ENCODE peak calls at places on chromosomes 7 and 10, in nine cellular contexts. One of them, this sample, is unnamed.

GRCh38 chr7:778271-778967 is 51.3 kb upstream of the PRKAR1B start:
- DNase-seq in HCT116: no peak
- DNase-seq in kidney: peak; percentile 73
- DNase-seq in uterus: no peak
- DNase-seq in cardiac muscle cell: no peak
- DNase-seq in lower lobe of right lung: peak; percentile 32
- DNase-seq in body of pancreas: no peak
- DNase-seq in AG04450: no peak
- DNase-seq in heart left ventricle: no peak
- DNase-seq in this sample: no peak

GRCh38 chr7:3730271-3730670 is 429.2 kb downstream of the SDK1 start:
- DNase-seq in HCT116: no peak
- DNase-seq in kidney: no peak
- DNase-seq in uterus: no peak
- DNase-seq in cardiac muscle cell: no peak
- DNase-seq in lower lobe of right lung: no peak
- DNase-seq in body of pancreas: no peak
- DNase-seq in AG04450: no peak
- DNase-seq in heart left ventricle: no peak
- DNase-seq in this sample: no peak

GRCh38 chr10:80410578-80411145 is 2.3 kb downstream of the PRXL2A start:
- DNase-seq in HCT116: no peak
- DNase-seq in kidney: no peak
- DNase-seq in uterus: no peak
- DNase-seq in cardiac muscle cell: no peak
- DNase-seq in lower lobe of right lung: no peak
- DNase-seq in body of pancreas: no peak
- DNase-seq in AG04450: no peak
- DNase-seq in heart left ventricle: no peak
- DNase-seq in this sample: peak; percentile 32

GRCh38 chr7:157550300-157551275 is 213.8 kb downstream of the DNAJB6 start:
- DNase-seq in HCT116: no peak
- DNase-seq in kidney: peak; percentile 31
- DNase-seq in uterus: no peak
- DNase-seq in cardiac muscle cell: no peak
- DNase-seq in lower lobe of right lung: peak; percentile 32
- DNase-seq in body of pancreas: no peak
- DNase-seq in AG04450: no peak
- DNase-seq in heart left ventricle: no peak
- DNase-seq in this sample: no peak

GRCh38 chr10:72886596-72887522 is 6.7 kb upstream of the OIT3 start:
- DNase-seq in HCT116: no peak
- DNase-seq in kidney: no peak
- DNase-seq in uterus: no peak
- DNase-seq in cardiac muscle cell: peak; percentile 18
- DNase-seq in lower lobe of right lung: no peak
- DNase-seq in body of pancreas: no peak
- DNase-seq in AG04450: no peak
- DNase-seq in heart left ventricle: peak; percentile 34
- DNase-seq in this sample: no peak

GRCh38 chr7:116249969-116250553 is 39.7 kb downstream of the TES start:
- DNase-seq in HCT116: peak; percentile 52
- DNase-seq in kidney: no peak
- DNase-seq in uterus: no peak
- DNase-seq in cardiac muscle cell: peak; percentile 72
- DNase-seq in lower lobe of right lung: no peak
- DNase-seq in body of pancreas: peak; percentile 10
- DNase-seq in AG04450: no peak
- DNase-seq in heart left ventricle: no peak
- DNase-seq in this sample: no peak

GRCh38 chr10:13961096-13961495 is 369.6 kb downstream of the FRMD4A start:
- DNase-seq in HCT116: no peak
- DNase-seq in kidney: no peak
- DNase-seq in uterus: no peak
- DNase-seq in cardiac muscle cell: peak; percentile 87
- DNase-seq in lower lobe of right lung: no peak
- DNase-seq in body of pancreas: no peak
- DNase-seq in AG04450: peak; percentile 93
- DNase-seq in heart left ventricle: no peak
- DNase-seq in this sample: no peak

GRCh38 chr10:71424496-71425194 is 27.9 kb downstream of the CDH23 start:
- DNase-seq in HCT116: no peak
- DNase-seq in kidney: no peak
- DNase-seq in uterus: no peak
- DNase-seq in cardiac muscle cell: no peak
- DNase-seq in lower lobe of right lung: no peak
- DNase-seq in body of pancreas: no peak
- DNase-seq in AG04450: no peak
- DNase-seq in heart left ventricle: peak; percentile 13
- DNase-seq in this sample: no peak

GRCh38 chr10:104640339-104641149 is 546 bp upstream of the SORCS3 start:
- DNase-seq in HCT116: no peak
- DNase-seq in kidney: peak; percentile 52
- DNase-seq in uterus: no peak
- DNase-seq in cardiac muscle cell: no peak
- DNase-seq in lower lobe of right lung: no peak
- DNase-seq in body of pancreas: no peak
- DNase-seq in AG04450: no peak
- DNase-seq in heart left ventricle: no peak
- DNase-seq in this sample: no peak

GRCh38 chr10:104643023-104643663 is 2.1 kb downstream of the SORCS3 start:
- DNase-seq in HCT116: no peak
- DNase-seq in kidney: peak; percentile 63
- DNase-seq in uterus: no peak
- DNase-seq in cardiac muscle cell: no peak
- DNase-seq in lower lobe of right lung: no peak
- DNase-seq in body of pancreas: no peak
- DNase-seq in AG04450: no peak
- DNase-seq in heart left ventricle: no peak
- DNase-seq in this sample: no peak

GRCh38 chr10:104642001-104642270 is 846 bp downstream of the SORCS3 start:
- DNase-seq in HCT116: no peak
- DNase-seq in kidney: no peak
- DNase-seq in uterus: no peak
- DNase-seq in cardiac muscle cell: no peak
- DNase-seq in lower lobe of right lung: no peak
- DNase-seq in body of pancreas: no peak
- DNase-seq in AG04450: no peak
- DNase-seq in heart left ventricle: no peak
- DNase-seq in this sample: no peak

GRCh38 chr10:104641150-104642000 is at the start of gene SORCS3:
- DNase-seq in HCT116: no peak
- DNase-seq in kidney: peak; percentile 63
- DNase-seq in uterus: no peak
- DNase-seq in cardiac muscle cell: no peak
- DNase-seq in lower lobe of right lung: no peak
- DNase-seq in body of pancreas: no peak
- DNase-seq in AG04450: no peak
- DNase-seq in heart left ventricle: no peak
- DNase-seq in this sample: no peak

DNA sequence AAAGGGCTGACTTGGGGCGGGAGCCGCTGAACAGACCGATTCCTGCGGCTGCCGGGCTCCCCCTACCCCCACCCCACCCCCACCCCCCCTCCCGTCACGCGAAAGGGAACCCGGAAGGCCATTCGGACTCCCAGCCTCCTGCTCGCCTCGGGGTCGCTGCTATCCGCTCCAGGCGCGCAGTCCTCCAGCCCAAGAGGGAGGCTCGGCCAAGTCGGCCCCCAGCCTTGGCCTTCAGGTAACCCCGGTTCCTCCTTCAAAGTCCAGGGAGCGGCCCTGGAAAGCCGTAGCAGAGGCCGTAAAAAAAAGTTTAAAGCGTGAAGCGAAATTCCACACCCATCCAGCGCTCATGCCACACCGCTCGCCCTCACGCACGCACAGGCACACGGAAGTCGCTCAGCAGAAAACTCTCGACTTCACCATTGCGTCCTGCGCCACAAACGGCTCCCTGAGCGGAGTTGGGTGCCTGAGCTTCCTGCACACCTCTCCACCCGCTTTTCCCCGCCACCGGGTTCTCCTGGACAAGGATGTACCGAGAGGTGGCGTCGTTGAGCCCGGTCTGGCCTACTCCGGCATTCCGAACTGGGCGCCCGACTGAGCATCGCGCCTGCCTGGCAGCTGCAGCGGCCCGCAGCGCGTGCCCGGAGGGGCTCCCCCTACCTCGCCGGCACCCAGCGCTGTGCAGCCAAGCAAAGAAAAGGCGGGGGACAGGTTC is 1.4 kb downstream of the SORCS3 start:
- DNase-seq in HCT116: no peak
- DNase-seq in kidney: peak; percentile 83
- DNase-seq in uterus: no peak
- DNase-seq in cardiac muscle cell: peak; percentile 9
- DNase-seq in lower lobe of right lung: peak; percentile 48
- DNase-seq in body of pancreas: peak; percentile 51
- DNase-seq in AG04450: no peak
- DNase-seq in heart left ventricle: peak; percentile 30
- DNase-seq in this sample: no peak
- TF ChIP-seq CTCF in HCT116: peak; percentile 16
- TF ChIP-seq CTCF in kidney: no peak
- TF ChIP-seq CTCF in uterus: no peak
- TF ChIP-seq CTCF in cardiac muscle cell: peak; percentile 39
- TF ChIP-seq CTCF in lower lobe of right lung: no peak
- TF ChIP-seq CTCF in body of pancreas: peak; percentile 17
- TF ChIP-seq CTCF in AG04450: no peak
- TF ChIP-seq CTCF in heart left ventricle: peak; percentile 11
- TF ChIP-seq CTCF in this sample: no peak

GRCh38 chr10:21925851-21926250 is 77.7 kb downstream of the DNAJC1 start:
- DNase-seq in HCT116: no peak
- DNase-seq in kidney: no peak
- DNase-seq in uterus: no peak
- DNase-seq in cardiac muscle cell: no peak
- DNase-seq in lower lobe of right lung: no peak
- DNase-seq in body of pancreas: no peak
- DNase-seq in AG04450: no peak
- DNase-seq in heart left ventricle: no peak
- DNase-seq in this sample: no peak

GRCh38 chr10:21926949-21927348 is 76.6 kb downstream of the DNAJC1 start:
- DNase-seq in HCT116: no peak
- DNase-seq in kidney: no peak
- DNase-seq in uterus: no peak
- DNase-seq in cardiac muscle cell: peak; percentile 98
- DNase-seq in lower lobe of right lung: no peak
- DNase-seq in body of pancreas: no peak
- DNase-seq in AG04450: peak; percentile 88
- DNase-seq in heart left ventricle: no peak
- DNase-seq in this sample: no peak

GRCh38 chr10:21926358-21926890 is 77.1 kb downstream of the DNAJC1 start:
- DNase-seq in HCT116: no peak
- DNase-seq in kidney: no peak
- DNase-seq in uterus: no peak
- DNase-seq in cardiac muscle cell: no peak
- DNase-seq in lower lobe of right lung: no peak
- DNase-seq in body of pancreas: no peak
- DNase-seq in AG04450: no peak
- DNase-seq in heart left ventricle: no peak
- DNase-seq in this sample: no peak

GRCh38 chr10:21929070-21929469 is 74.5 kb downstream of the DNAJC1 start:
- DNase-seq in HCT116: no peak
- DNase-seq in kidney: no peak
- DNase-seq in uterus: no peak
- DNase-seq in cardiac muscle cell: no peak
- DNase-seq in lower lobe of right lung: no peak
- DNase-seq in body of pancreas: no peak
- DNase-seq in AG04450: no peak
- DNase-seq in heart left ventricle: no peak
- DNase-seq in this sample: no peak

GRCh38 chr10:21927601-21928000 is 75.9 kb downstream of the DNAJC1 start:
- DNase-seq in HCT116: no peak
- DNase-seq in kidney: no peak
- DNase-seq in uterus: no peak
- DNase-seq in cardiac muscle cell: peak; percentile 85
- DNase-seq in lower lobe of right lung: no peak
- DNase-seq in body of pancreas: no peak
- DNase-seq in AG04450: peak; percentile 51
- DNase-seq in heart left ventricle: no peak
- DNase-seq in this sample: no peak
- H3K27ac ChIP-seq in HCT116: no peak overlapping the region
- H3K27ac ChIP-seq in kidney: no peak overlapping the region
- H3K27ac ChIP-seq in uterus: no peak overlapping the region
- H3K27ac ChIP-seq in cardiac muscle cell: peak overlapping the region; percentile 83
- H3K27ac ChIP-seq in lower lobe of right lung: no peak overlapping the region
- H3K27ac ChIP-seq in body of pancreas: no peak overlapping the region
- H3K27ac ChIP-seq in AG04450: peak overlapping the region; percentile 40
- H3K27ac ChIP-seq in heart left ventricle: no peak overlapping the region
- H3K27ac ChIP-seq in this sample: no peak overlapping the region

DNA sequence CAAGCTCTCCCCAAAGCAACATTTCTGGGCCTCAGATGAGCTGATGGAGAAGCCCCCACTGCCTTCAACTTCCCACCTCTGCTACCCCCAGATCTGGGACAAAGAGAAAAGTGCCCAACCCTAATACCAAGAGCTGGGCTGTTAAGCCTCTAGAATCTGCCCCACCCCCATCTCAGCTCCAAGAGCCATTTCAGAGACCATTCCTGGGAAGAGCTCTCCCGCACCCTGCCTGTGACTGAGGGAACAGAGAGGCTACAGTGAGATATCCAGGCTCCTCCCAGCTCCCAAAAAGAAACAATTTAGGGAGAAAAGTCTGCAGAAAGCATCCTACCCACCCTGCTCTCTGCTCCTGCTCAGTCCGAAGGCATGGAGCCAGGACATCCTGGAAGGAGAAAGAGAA is 2.5 kb upstream of the KCNH2 start:
- DNase-seq in HCT116: no peak
- DNase-seq in kidney: no peak
- DNase-seq in uterus: no peak
- DNase-seq in cardiac muscle cell: no peak
- DNase-seq in lower lobe of right lung: no peak
- DNase-seq in body of pancreas: no peak
- DNase-seq in AG04450: no peak
- DNase-seq in heart left ventricle: no peak
- DNase-seq in this sample: no peak
- H3K4me3 ChIP-seq in HCT116: no peak overlapping the region
- H3K4me3 ChIP-seq in kidney: no peak overlapping the region
- H3K4me3 ChIP-seq in uterus: no peak overlapping the region
- H3K4me3 ChIP-seq in cardiac muscle cell: no peak overlapping the region
- H3K4me3 ChIP-seq in lower lobe of right lung: no peak overlapping the region
- H3K4me3 ChIP-seq in body of pancreas: no peak overlapping the region
- H3K4me3 ChIP-seq in AG04450: no peak overlapping the region
- H3K4me3 ChIP-seq in heart left ventricle: no peak overlapping the region
- H3K4me3 ChIP-seq in this sample: no peak overlapping the region

GRCh38 chr10:112812571-112812970 is 137.5 kb upstream of the TCF7L2 start:
- DNase-seq in HCT116: no peak
- DNase-seq in kidney: no peak
- DNase-seq in uterus: no peak
- DNase-seq in cardiac muscle cell: no peak
- DNase-seq in lower lobe of right lung: no peak
- DNase-seq in body of pancreas: no peak
- DNase-seq in AG04450: no peak
- DNase-seq in heart left ventricle: no peak
- DNase-seq in this sample: no peak

GRCh38 chr10:112815238-112816032 is 134.6 kb upstream of the TCF7L2 start:
- DNase-seq in HCT116: no peak
- DNase-seq in kidney: peak; percentile 21
- DNase-seq in uterus: no peak
- DNase-seq in cardiac muscle cell: peak; percentile 58
- DNase-seq in lower lobe of right lung: no peak
- DNase-seq in body of pancreas: no peak
- DNase-seq in AG04450: no peak
- DNase-seq in heart left ventricle: no peak
- DNase-seq in this sample: no peak

GRCh38 chr10:112813866-112814596 is 136.0 kb upstream of the TCF7L2 start:
- DNase-seq in HCT116: no peak
- DNase-seq in kidney: no peak
- DNase-seq in uterus: no peak
- DNase-seq in cardiac muscle cell: no peak
- DNase-seq in lower lobe of right lung: no peak
- DNase-seq in body of pancreas: no peak
- DNase-seq in AG04450: no peak
- DNase-seq in heart left ventricle: no peak
- DNase-seq in this sample: no peak

GRCh38 chr10:112810651-112811215 is 139.3 kb upstream of the TCF7L2 start:
- DNase-seq in HCT116: no peak
- DNase-seq in kidney: no peak
- DNase-seq in uterus: no peak
- DNase-seq in cardiac muscle cell: no peak
- DNase-seq in lower lobe of right lung: no peak
- DNase-seq in body of pancreas: no peak
- DNase-seq in AG04450: no peak
- DNase-seq in heart left ventricle: no peak
- DNase-seq in this sample: no peak

DNA sequence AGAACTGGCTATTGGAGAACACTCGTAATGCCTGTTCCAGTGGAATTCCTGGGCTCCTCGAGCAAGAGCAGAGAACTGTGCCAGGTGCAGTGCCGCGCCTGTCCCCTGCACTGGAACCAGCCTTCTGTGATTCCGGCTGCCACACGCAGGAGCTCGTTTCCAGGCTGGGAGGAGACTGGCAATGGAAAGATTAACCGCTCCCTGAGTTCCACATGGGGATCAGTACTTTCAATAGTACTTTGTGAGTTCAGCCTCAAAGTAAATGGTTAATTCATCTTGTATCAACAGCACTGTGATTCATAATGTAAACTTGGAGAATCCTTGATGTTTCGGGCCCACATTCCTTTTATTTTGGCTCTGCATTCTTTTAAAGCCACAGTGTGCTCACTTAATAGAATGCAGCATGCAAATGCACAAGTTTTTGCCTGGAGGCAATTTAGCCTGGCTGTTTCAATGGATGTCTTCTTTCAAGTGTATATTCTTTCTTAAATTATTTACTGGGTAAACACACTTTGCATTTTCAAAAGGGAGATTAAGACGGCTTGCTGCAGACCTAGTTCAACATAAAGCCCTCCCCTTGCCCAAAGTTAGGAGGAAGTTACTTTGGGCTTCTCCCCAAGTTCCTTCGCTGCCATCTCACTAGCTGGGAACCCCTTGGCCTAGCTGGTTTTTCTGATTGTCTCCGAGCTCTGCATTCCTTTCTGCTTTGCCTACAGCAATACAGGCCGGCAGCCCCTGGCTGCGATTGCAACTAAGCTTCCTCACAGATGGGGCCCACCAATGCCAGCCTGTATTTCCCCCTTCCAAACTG is 138.1 kb upstream of the TCF7L2 start:
- DNase-seq in HCT116: peak; percentile 91
- DNase-seq in kidney: peak; percentile 80
- DNase-seq in uterus: no peak
- DNase-seq in cardiac muscle cell: peak; percentile 92
- DNase-seq in lower lobe of right lung: peak; percentile 69
- DNase-seq in body of pancreas: peak; percentile 44
- DNase-seq in AG04450: peak; percentile 80
- DNase-seq in heart left ventricle: no peak
- DNase-seq in this sample: peak; percentile 58
- TF ChIP-seq CTCF in HCT116: no peak
- TF ChIP-seq CTCF in kidney: no peak
- TF ChIP-seq CTCF in uterus: no peak
- TF ChIP-seq CTCF in cardiac muscle cell: no peak
- TF ChIP-seq CTCF in lower lobe of right lung: no peak
- TF ChIP-seq CTCF in body of pancreas: no peak
- TF ChIP-seq CTCF in AG04450: no peak
- TF ChIP-seq CTCF in heart left ventricle: no peak
- TF ChIP-seq CTCF in this sample: no peak